ENCODE peak calls at places on chromosome 15, in five cellular contexts. L is GM06990, W is esophagus muscularis mucosa, G is MM.1S, O is colonic mucosa. F is an unnamed sample.

GRCh38 chr15:49918106-49918505 is 200.9 kb downstream of the ATP8B4 start:
- DNase-seq in L (no peak), W (no peak), G (no peak), O (no peak), F (no peak)

GRCh38 chr15:98800437-98801233 is 152.3 kb downstream of the IGF1R start:
- DNase-seq in L (no peak), W (no peak), G (no peak), O (peak; percentile 69), F (peak; percentile 68)

GRCh38 chr15:32851619-32852416 is 134.0 kb downstream of the GREM1 start:
- DNase-seq in L (no peak), W (no peak), G (no peak), O (no peak), F (peak; percentile 94)

GRCh38 chr15:62616746-62617145 is 425.8 kb upstream of the TPM1 start:
- DNase-seq in L (no peak), W (no peak), G (no peak), O (no peak), F (no peak)

GRCh38 chr15:52086001-52086786 is 26.4 kb downstream of the BCL2L10 start:
- DNase-seq in L (no peak), W (no peak), G (no peak), O (no peak), F (no peak)

GRCh38 chr15:62571072-62571471 is 406.0 kb upstream of the C2CD4B start:
- DNase-seq in L (no peak), W (no peak), G (no peak), O (no peak), F (no peak)

GRCh38 chr15:32819406-32819930 is 101.7 kb downstream of the GREM1 start:
- DNase-seq in L (no peak), W (no peak), G (no peak), O (no peak), F (no peak)

GRCh38 chr15:49697121-49697520 is 76.3 kb downstream of the DTWD1 start:
- DNase-seq in L (no peak), W (no peak), G (no peak), O (no peak), F (no peak)

GRCh38 chr15:101044625-101045235 is 125.6 kb downstream of the LRRK1 start:
- DNase-seq in L (no peak), W (peak; percentile 80), G (no peak), O (peak; percentile 8), F (no peak)

GRCh38 chr15:98648654-98649537 is 557 bp downstream of the IGF1R start:
- DNase-seq in L (peak; percentile 57), W (no peak), G (peak; percentile 59), O (peak; percentile 47), F (no peak)

GRCh38 chr15:42037650-42038049 is 16.8 kb upstream of the PLA2G4E start:
- DNase-seq in L (no peak), W (no peak), G (no peak), O (peak; percentile 87), F (no peak)

GRCh38 chr15:29835301-29835700 is 13.0 kb upstream of the TJP1 start:
- DNase-seq in L (no peak), W (no peak), G (no peak), O (no peak), F (no peak)

GRCh38 chr15:49238342-49238741 is 68.3 kb downstream of the GALK2 start:
- DNase-seq in L (no peak), W (no peak), G (no peak), O (no peak), F (peak; percentile 57)

GRCh38 chr15:89785771-89786135 is 9.6 kb downstream of the MESP2 start:
- DNase-seq in L (no peak), W (no peak), G (no peak), O (no peak), F (no peak)

GRCh38 chr15:63233667-63234419 is 43.6 kb upstream of the APH1B start:
- DNase-seq in L (no peak), W (no peak), G (no peak), O (no peak), F (no peak)

GRCh38 chr15:92452143-92452542 is 58.5 kb downstream of the ST8SIA2 start:
- DNase-seq in L (no peak), W (no peak), G (no peak), O (no peak), F (no peak)

GRCh38 chr15:59371458-59372351 is 966 bp downstream of the MYO1E start:
- DNase-seq in L (peak; percentile 53), W (no peak), G (no peak), O (peak; percentile 59), F (no peak)

GRCh38 chr15:35753486-35753885 is 207.5 kb upstream of the DPH6 start:
- DNase-seq in L (no peak), W (no peak), G (no peak), O (no peak), F (peak; percentile 37)

GRCh38 chr15:28043625-28044520 is 55.2 kb downstream of the OCA2 start:
- DNase-seq in L (no peak), W (peak; percentile 75), G (no peak), O (no peak), F (no peak)

GRCh38 chr15:44102675-44103254 is 92.3 kb downstream of the FRMD5 start:
- DNase-seq in L (no peak), W (no peak), G (no peak), O (no peak), F (peak; percentile 92)

GRCh38 chr15:92377083-92377789 is 16.4 kb upstream of the ST8SIA2 start:
- DNase-seq in L (no peak), W (no peak), G (no peak), O (no peak), F (no peak)

GRCh38 chr15:97986781-97987180 is 26.3 kb downstream of the ARRDC4 start:
- DNase-seq in L (no peak), W (no peak), G (no peak), O (no peak), F (no peak)

GRCh38 chr15:46304320-46304719 is 669.5 kb downstream of the SQOR start:
- DNase-seq in L (no peak), W (no peak), G (no peak), O (no peak), F (no peak)

GRCh38 chr15:36529296-36530011 is 50.0 kb upstream of the CDIN1 start:
- DNase-seq in L (peak; percentile 20), W (no peak), G (no peak), O (no peak), F (no peak)

GRCh38 chr15:36373549-36373948 is 205.9 kb upstream of the CDIN1 start:
- DNase-seq in L (no peak), W (no peak), G (no peak), O (no peak), F (no peak)

GRCh38 chr15:101258238-101259144 is 6.6 kb upstream of the CHSY1 start:
- DNase-seq in L (no peak), W (no peak), G (peak; percentile 73), O (peak; percentile 73), F (no peak)

GRCh38 chr15:87623832-87624231 is 632.7 kb downstream of the NTRK3 start:
- DNase-seq in L (no peak), W (no peak), G (peak; percentile 18), O (no peak), F (no peak)

GRCh38 chr15:63044645-63045437 is 2.3 kb downstream of the TPM1 start:
- DNase-seq in L (no peak), W (no peak), G (no peak), O (peak; percentile 50), F (no peak)

GRCh38 chr15:69451951-69452701 is 492 bp upstream of the RPLP1 start:
- DNase-seq in L (no peak), W (no peak), G (peak; percentile 54), O (no peak), F (no peak)

GRCh38 chr15:96703794-96704550 is 373.5 kb downstream of the NR2F2 start:
- DNase-seq in L (no peak), W (no peak), G (no peak), O (no peak), F (no peak)

GRCh38 chr15:29933043-29933442 is 110.8 kb upstream of the TJP1 start:
- DNase-seq in L (no peak), W (no peak), G (no peak), O (no peak), F (no peak)

GRCh38 chr15:34223904-34224596 is 766 bp upstream of the EMC4 start:
- DNase-seq in L (peak; percentile 21), W (no peak), G (peak; percentile 31), O (peak; percentile 20), F (no peak)

GRCh38 chr15:31740203-31740602 is 290.1 kb upstream of the CHRNA7 start:
- DNase-seq in L (peak; percentile 1), W (no peak), G (no peak), O (no peak), F (no peak)

GRCh38 chr15:60740231-60740630 is 261.3 kb upstream of the ICE2 start:
- DNase-seq in L (no peak), W (no peak), G (no peak), O (no peak), F (no peak)

GRCh38 chr15:60735559-60736047 is 256.7 kb upstream of the ICE2 start:
- DNase-seq in L (no peak), W (no peak), G (no peak), O (no peak), F (no peak)

GRCh38 chr15:60740787-60741354 is 261.9 kb upstream of the ICE2 start:
- DNase-seq in L (no peak), W (no peak), G (peak; percentile 21), O (no peak), F (peak; percentile 76)

GRCh38 chr15:60734846-60735245 is 255.9 kb upstream of the ICE2 start:
- DNase-seq in L (no peak), W (no peak), G (no peak), O (no peak), F (no peak)

GRCh38 chr15:60737217-60737616 is 258.3 kb upstream of the ICE2 start:
- DNase-seq in L (no peak), W (no peak), G (no peak), O (no peak), F (no peak)
- TF ChIP-seq CTCF in L (no peak), W (no peak), G (no peak), O (no peak), F (no peak)

DNA sequence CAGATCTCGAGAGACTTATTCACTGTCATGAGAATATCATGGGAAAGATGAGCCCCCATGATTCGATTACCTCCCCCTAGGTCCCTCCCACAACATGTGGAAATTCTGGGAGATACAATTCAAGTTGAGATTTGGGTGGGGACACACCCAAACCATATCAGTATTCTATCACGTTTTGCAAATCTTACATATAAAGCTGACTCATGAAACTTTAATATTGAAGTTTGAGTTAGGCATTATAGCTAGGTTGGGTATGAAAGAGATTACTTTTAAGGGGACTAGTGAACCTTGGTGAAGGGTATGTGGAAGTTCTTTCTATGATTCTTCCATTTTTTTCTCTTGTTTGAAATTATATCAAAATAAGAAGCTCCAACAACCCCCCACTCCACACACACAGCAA is 117.7 kb upstream of the RASGRP1 start:
- DNase-seq in L (no peak), W (no peak), G (no peak), O (no peak), F (no peak)
- H3K4me3 ChIP-seq in L (no peak overlapping the region), W (no peak overlapping the region), G (no peak overlapping the region), O (no peak overlapping the region), F (no peak overlapping the region)

DNA sequence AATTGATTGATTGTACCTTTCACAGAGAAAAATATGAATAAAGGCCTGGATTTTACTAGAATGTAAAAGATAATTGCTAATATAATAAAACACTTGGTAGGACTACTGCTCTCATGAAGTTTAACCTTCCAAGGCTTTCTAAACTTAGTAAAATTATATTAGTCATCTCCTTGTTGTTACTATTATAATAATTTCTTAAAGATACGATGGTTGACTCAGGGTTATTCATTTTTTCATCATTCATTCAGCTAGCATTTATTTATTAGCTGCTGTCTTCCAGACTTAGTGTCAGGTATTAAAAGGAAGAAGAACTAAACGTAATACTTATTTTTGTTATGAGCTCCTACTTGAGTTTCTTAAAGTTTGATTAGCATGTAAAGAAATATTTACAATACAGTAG is 771.6 kb upstream of the NR2F2 start:
- DNase-seq in L (no peak), W (no peak), G (no peak), O (no peak), F (no peak)
- TF ChIP-seq CTCF in L (no peak), W (no peak), G (no peak), O (no peak), F (no peak)

GRCh38 chr15:40103124-40103858 is 5.4 kb downstream of the BMF start:
- DNase-seq in L (no peak), W (no peak), G (no peak), O (peak; percentile 90), F (peak; percentile 48)
- H3K4me3 ChIP-seq in L (no peak overlapping the region), W (peak overlapping the region; percentile 37), G (no peak overlapping the region), O (no peak overlapping the region), F (no peak overlapping the region)

F was measured in AG09309.